ENCODE peak calls at places on chromosome 1, in seven cellular contexts. A, R, G, K, W, H and C are unnamed samples.

GRCh38 chr1:241482761-241483250 is 36.7 kb downstream of the FH start:
- DNase-seq in W (no peak), A (no peak), K (no peak), H (peak), G (no peak), R (peak), C (no peak)

GRCh38 chr1:101147381-101147780 is 89.4 kb upstream of the S1PR1 start:
- DNase-seq in G (no peak), R (no peak), A (no peak), W (no peak), H (no peak), K (no peak), C (no peak)

GRCh38 chr1:173856014-173856413 is 11.8 kb downstream of the GAS5 start:
- DNase-seq in R (no peak), H (no peak), W (no peak), K (no peak), A (no peak), G (no peak), C (no peak)

GRCh38 chr1:213138892-213139291 is 87.9 kb downstream of the RPS6KC1 start:
- DNase-seq in K (no peak), R (no peak), H (no peak), W (no peak), A (no peak), G (no peak), C (no peak)

GRCh38 chr1:81437649-81438048 is 363.1 kb upstream of the ADGRL2 start:
- DNase-seq in A (no peak), H (no peak), R (no peak), W (no peak), K (no peak), G (no peak), C (no peak)

GRCh38 chr1:9590945-9591668 is 2.4 kb downstream of the TMEM201 start:
- DNase-seq in G (no peak), K (no peak), R (no peak), A (no peak), H (no peak), W (peak), C (no peak)

GRCh38 chr1:46288485-46289133 is 14.8 kb downstream of the LRRC41 start:
- DNase-seq in H (peak), A (no peak), K (no peak), G (no peak), R (peak), W (no peak), C (no peak)

GRCh38 chr1:53135735-53136114 is 6.7 kb downstream of the SLC1A7 start:
- DNase-seq in A (no peak), H (peak), W (no peak), G (no peak), K (no peak), R (no peak), C (no peak)

GRCh38 chr1:193183019-193183643 is 3.3 kb downstream of the B3GALT2 start:
- DNase-seq in R (peak), H (peak), G (no peak), K (peak), W (no peak), A (no peak), C (no peak)

GRCh38 chr1:100921110-100921706 is 25.3 kb downstream of the SLC30A7 start:
- DNase-seq in G (no peak), R (peak), K (no peak), A (no peak), W (no peak), H (peak), C (no peak)

DNA sequence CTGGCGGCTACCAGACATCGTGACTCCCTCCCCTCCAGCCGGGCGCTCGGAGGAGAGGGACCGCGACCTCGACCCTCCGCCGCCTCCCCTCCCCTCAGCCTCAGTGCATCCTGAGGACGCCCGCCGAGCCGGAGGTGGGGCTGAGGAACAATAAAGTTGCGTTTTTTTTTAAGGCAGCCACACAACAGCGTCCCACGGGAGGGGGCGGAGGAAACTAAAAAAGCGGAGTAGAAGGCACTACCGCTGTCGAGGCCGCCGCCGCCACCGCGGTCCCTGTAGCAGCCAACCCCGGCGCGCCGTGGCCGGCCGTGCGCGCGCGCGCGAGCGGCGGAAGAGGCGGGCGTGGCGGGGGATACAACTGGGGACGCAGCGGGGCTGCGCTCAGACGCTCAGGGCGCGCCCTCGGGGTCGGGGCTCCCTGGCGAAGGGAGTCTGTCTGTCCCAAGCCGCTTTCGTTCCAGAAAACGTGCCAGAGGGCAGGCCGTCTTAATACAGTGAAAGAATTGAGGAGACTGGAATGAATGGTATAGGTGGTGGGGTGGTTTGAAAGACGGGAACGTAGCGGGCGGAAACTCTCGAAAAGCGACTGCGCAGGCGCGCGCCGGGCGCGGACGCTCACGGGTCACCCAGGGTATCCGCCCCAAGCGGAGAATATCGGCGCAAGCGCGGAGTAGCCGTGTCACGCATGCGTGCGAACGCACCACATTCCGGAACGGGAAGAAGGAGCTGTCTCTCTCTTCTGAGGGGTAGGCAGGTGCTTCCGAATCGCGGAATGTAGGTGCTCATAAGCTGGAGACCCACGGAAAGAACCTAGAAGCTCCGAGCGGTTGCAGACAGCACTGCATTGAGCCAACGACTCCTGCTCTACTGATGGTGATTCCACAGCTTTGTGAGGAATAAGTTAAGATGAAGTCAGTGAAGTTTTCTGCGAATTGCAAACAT is at the start of gene COP1:
- DNase-seq in G (peak), H (peak), A (peak), W (peak), R (peak), K (peak), C (peak)
- TF ChIP-seq CTCF in G (no peak), H (no peak), A (no peak), W (peak), R (no peak), K (peak), C (no peak)

GRCh38 chr1:203026666-203027663 is 674 bp downstream of the PPFIA4 start:
- DNase-seq in W (no peak), K (no peak), R (no peak), A (peak), G (peak), H (no peak), C (peak)

GRCh38 chr1:203028784-203029553 is 2.7 kb downstream of the PPFIA4 start:
- DNase-seq in R (no peak), K (no peak), H (no peak), A (no peak), G (peak), W (no peak), C (peak)

GRCh38 chr1:203028067-203028783 is 1.9 kb downstream of the PPFIA4 start:
- DNase-seq in W (no peak), A (no peak), G (peak), R (no peak), H (peak), K (no peak), C (peak)

GRCh38 chr1:203031467-203031866 is 5.2 kb downstream of the PPFIA4 start:
- DNase-seq in A (no peak), W (no peak), G (no peak), R (no peak), H (no peak), K (no peak), C (peak)

GRCh38 chr1:203025721-203026665 is at the start of gene PPFIA4:
- DNase-seq in H (peak), A (peak), K (peak), W (peak), R (peak), G (peak), C (peak)
- TF ChIP-seq CTCF in H (no peak), A (no peak), K (no peak), W (no peak), R (no peak), G (no peak), C (peak)

DNA sequence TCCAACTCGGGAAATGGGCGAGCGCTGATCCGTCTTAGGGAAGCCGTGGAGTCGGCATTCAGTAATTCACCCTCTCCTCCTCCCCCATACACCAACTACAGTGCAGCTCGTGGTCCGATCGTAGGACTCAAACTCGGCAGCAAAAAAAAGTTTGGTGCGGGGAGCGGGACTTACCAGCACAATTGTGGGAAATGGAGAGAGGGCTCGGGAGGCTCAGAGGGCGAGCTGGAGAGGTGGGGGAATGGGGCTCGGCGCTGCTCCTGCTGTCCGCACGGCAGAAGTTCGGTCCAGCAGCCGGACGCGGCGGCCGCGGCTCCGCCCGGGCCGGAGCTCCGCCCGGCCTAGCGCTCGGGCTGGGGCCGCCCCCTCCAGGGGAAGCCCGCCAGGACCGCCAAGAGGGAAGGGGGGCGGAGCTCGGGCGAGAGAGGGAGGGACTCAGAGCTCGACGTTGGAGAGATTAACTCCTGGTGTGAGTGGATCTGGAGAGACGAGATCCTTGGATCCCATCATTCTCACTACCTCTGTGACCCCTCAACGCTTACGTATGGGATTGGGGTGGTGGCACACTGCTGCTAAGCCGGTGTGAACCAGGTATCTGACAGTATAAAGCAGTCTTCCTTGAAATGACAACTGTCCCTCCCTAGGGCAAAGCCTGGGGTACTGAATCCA is 744 bp upstream of the PIAS3 start:
- DNase-seq in R (peak), G (peak), K (peak), W (peak), A (peak), H (peak), C (peak)
- TF ChIP-seq CTCF in R (no peak), G (no peak), K (peak), W (peak), A (no peak), H (no peak), C (no peak)

GRCh38 chr1:155961937-155962336 is 16.4 kb downstream of the ARHGEF2 start:
- DNase-seq in R (peak), G (peak), H (peak), A (no peak), W (peak), K (no peak), C (no peak)
- TF ChIP-seq CTCF in R (peak), G (no peak), H (peak), A (no peak), W (peak), K (no peak), C (no peak)